ENCODE peak calls at places on chromosomes 7 and 10, in four cellular contexts. A, V, D and R are unnamed samples.

GRCh38 chr10:22712246-22712958 is 2.0 kb downstream of the PIP4K2A start:
- DNase-seq in A (no peak), V (no peak), D (no peak), R (no peak)

GRCh38 chr10:6647811-6648526 is 67.9 kb upstream of the PRKCQ start:
- DNase-seq in A (peak; percentile 22), V (no peak), D (peak; percentile 51), R (no peak)

GRCh38 chr10:13812804-13813203 is 226.0 kb downstream of the PRPF18 start:
- DNase-seq in A (no peak), V (no peak), D (no peak), R (no peak)

GRCh38 chr10:12435348-12435747 is 86.0 kb downstream of the CAMK1D start:
- DNase-seq in A (no peak), V (no peak), D (no peak), R (no peak)

GRCh38 chr10:112375721-112376577 is 2.0 kb downstream of the ACSL5 start:
- DNase-seq in A (peak; percentile 69), V (no peak), D (no peak), R (peak; percentile 78)

GRCh38 chr10:61779950-61780659 is 117.4 kb downstream of the CABCOCO1 start:
- DNase-seq in A (no peak), V (no peak), D (no peak), R (no peak)

GRCh38 chr7:150402671-150403321 is 23.7 kb downstream of the ZNF775 start:
- DNase-seq in A (no peak), V (no peak), D (no peak), R (peak; percentile 47)

GRCh38 chr7:74228951-74229900 is 19.4 kb downstream of the LAT2 start:
- DNase-seq in A (no peak), V (no peak), D (no peak), R (no peak)

GRCh38 chr7:151251328-151251925 is 2.9 kb upstream of the SMARCD3 start:
- DNase-seq in A (no peak), V (no peak), D (no peak), R (peak; percentile 79)

GRCh38 chr10:123642293-123642692 is 23.9 kb upstream of the GPR26 start:
- DNase-seq in A (no peak), V (no peak), D (no peak), R (no peak)

GRCh38 chr10:100930368-100930767 is 17.6 kb downstream of the SLF2 start:
- DNase-seq in A (no peak), V (no peak), D (no peak), R (no peak)

GRCh38 chr7:51288896-51289607 is 27.6 kb downstream of the COBL start:
- DNase-seq in A (no peak), V (no peak), D (no peak), R (no peak)

GRCh38 chr7:66183700-66184099 is 21.4 kb upstream of the TPST1 start:
- DNase-seq in A (no peak), V (no peak), D (no peak), R (no peak)

GRCh38 chr10:52949899-52950298 is 177.3 kb upstream of the MBL2 start:
- DNase-seq in A (no peak), V (no peak), D (no peak), R (no peak)

GRCh38 chr7:129775695-129776396 is 164.3 kb downstream of the NRF1 start:
- DNase-seq in A (no peak), V (no peak), D (no peak), R (no peak)

GRCh38 chr10:122567056-122567660 is 6.6 kb downstream of the DMBT1 start:
- DNase-seq in A (no peak), V (no peak), D (no peak), R (no peak)

GRCh38 chr7:25894902-25895791 is 256.9 kb upstream of the NFE2L3 start:
- DNase-seq in A (peak; percentile 57), V (no peak), D (peak; percentile 38), R (peak; percentile 81)

GRCh38 chr10:100528885-100529472 is 692 bp downstream of the NDUFB8 start:
- DNase-seq in A (no peak), V (no peak), D (no peak), R (no peak)

GRCh38 chr7:80485721-80486120 is 26.1 kb downstream of the GNAT3 start:
- DNase-seq in A (no peak), V (no peak), D (no peak), R (no peak)

GRCh38 chr7:80736371-80736770 is 97.9 kb downstream of the CD36 start:
- DNase-seq in A (no peak), V (no peak), D (no peak), R (no peak)

GRCh38 chr7:6516387-6516983 is 34.8 kb downstream of the GRID2IP start:
- DNase-seq in A (peak; percentile 62), V (peak; percentile 41), D (peak; percentile 39), R (peak; percentile 88)

GRCh38 chr7:120041798-120042197 is 231.2 kb upstream of the KCND2 start:
- DNase-seq in A (no peak), V (no peak), D (no peak), R (no peak)

GRCh38 chr7:116340201-116340847 is 130.0 kb downstream of the TES start:
- DNase-seq in A (no peak), V (no peak), D (no peak), R (no peak)

GRCh38 chr10:112967200-112967599 is 17.2 kb downstream of the TCF7L2 start:
- DNase-seq in A (no peak), V (no peak), D (no peak), R (no peak)

GRCh38 chr7:21064698-21065648 is 278.3 kb upstream of the SP8 start:
- DNase-seq in A (no peak), V (no peak), D (no peak), R (no peak)

GRCh38 chr7:132234751-132235150 is 341.5 kb downstream of the PLXNA4 start:
- DNase-seq in A (no peak), V (no peak), D (no peak), R (no peak)

GRCh38 chr10:69965086-69965485 is 87.6 kb upstream of the MACROH2A2 start:
- DNase-seq in A (no peak), V (no peak), D (no peak), R (peak; percentile 37)

GRCh38 chr10:51397695-51398094 is 301.7 kb downstream of the CSTF2T start:
- DNase-seq in A (no peak), V (no peak), D (no peak), R (no peak)

GRCh38 chr10:50400694-50401093 is 149.4 kb upstream of the ASAH2 start:
- DNase-seq in A (peak; percentile 70), V (no peak), D (no peak), R (no peak)

GRCh38 chr7:141150465-141150864 is 76.6 kb downstream of the TMEM178B start:
- DNase-seq in A (no peak), V (no peak), D (no peak), R (no peak)